ENCODE peak calls at places on chromosome 6, in five cellular contexts. One of them, this sample, is unnamed.

GRCh38 chr6:136533487-136533886 is 16.7 kb downstream of the MAP7 start:
- DNase-seq in left lobe of liver: no peak
- DNase-seq in HEK293T: no peak
- DNase-seq in stimulated activated CD4-positive, alpha-beta T cell treated with anti-CD3 and anti-CD28 coated beads, TNF-alpha, amount 100 ng/mL, for 4 hours: no peak
- DNase-seq in BE2C: no peak
- DNase-seq in this sample: no peak

GRCh38 chr6:169420912-169421543 is 167.4 kb upstream of the THBS2 start:
- DNase-seq in left lobe of liver: no peak
- DNase-seq in HEK293T: peak; percentile 72
- DNase-seq in stimulated activated CD4-positive, alpha-beta T cell treated with anti-CD3 and anti-CD28 coated beads, TNF-alpha, amount 100 ng/mL, for 4 hours: no peak
- DNase-seq in BE2C: peak; percentile 40
- DNase-seq in this sample: no peak

GRCh38 chr6:11096109-11096508 is 2.5 kb downstream of the SMIM13 start:
- DNase-seq in left lobe of liver: no peak
- DNase-seq in HEK293T: peak; percentile 34
- DNase-seq in stimulated activated CD4-positive, alpha-beta T cell treated with anti-CD3 and anti-CD28 coated beads, TNF-alpha, amount 100 ng/mL, for 4 hours: no peak
- DNase-seq in BE2C: peak; percentile 21
- DNase-seq in this sample: no peak

GRCh38 chr6:44216677-44217331 is at the start of gene MYMX:
- DNase-seq in left lobe of liver: no peak
- DNase-seq in HEK293T: no peak
- DNase-seq in stimulated activated CD4-positive, alpha-beta T cell treated with anti-CD3 and anti-CD28 coated beads, TNF-alpha, amount 100 ng/mL, for 4 hours: no peak
- DNase-seq in BE2C: no peak
- DNase-seq in this sample: no peak

GRCh38 chr6:117906905-117907599 is at the start of gene SLC35F1:
- DNase-seq in left lobe of liver: no peak
- DNase-seq in HEK293T: peak; percentile 83
- DNase-seq in stimulated activated CD4-positive, alpha-beta T cell treated with anti-CD3 and anti-CD28 coated beads, TNF-alpha, amount 100 ng/mL, for 4 hours: no peak
- DNase-seq in BE2C: peak; percentile 77
- DNase-seq in this sample: peak; percentile 1

GRCh38 chr6:107599043-107599442 is 109.1 kb downstream of the SOBP start:
- DNase-seq in left lobe of liver: no peak
- DNase-seq in HEK293T: no peak
- DNase-seq in stimulated activated CD4-positive, alpha-beta T cell treated with anti-CD3 and anti-CD28 coated beads, TNF-alpha, amount 100 ng/mL, for 4 hours: no peak
- DNase-seq in BE2C: no peak
- DNase-seq in this sample: no peak

GRCh38 chr6:88983532-88983931 is 20.1 kb upstream of the RNGTT start:
- DNase-seq in left lobe of liver: no peak
- DNase-seq in HEK293T: peak; percentile 54
- DNase-seq in stimulated activated CD4-positive, alpha-beta T cell treated with anti-CD3 and anti-CD28 coated beads, TNF-alpha, amount 100 ng/mL, for 4 hours: no peak
- DNase-seq in BE2C: peak; percentile 49
- DNase-seq in this sample: no peak

GRCh38 chr6:30130887-30131862 is 4.8 kb upstream of the TRIM40 start:
- DNase-seq in left lobe of liver: peak; percentile 65
- DNase-seq in HEK293T: peak; percentile 85
- DNase-seq in stimulated activated CD4-positive, alpha-beta T cell treated with anti-CD3 and anti-CD28 coated beads, TNF-alpha, amount 100 ng/mL, for 4 hours: peak; percentile 51
- DNase-seq in BE2C: peak; percentile 61
- DNase-seq in this sample: peak; percentile 54

GRCh38 chr6:15658345-15658744 is 4.5 kb downstream of the DTNBP1 start:
- DNase-seq in left lobe of liver: no peak
- DNase-seq in HEK293T: no peak
- DNase-seq in stimulated activated CD4-positive, alpha-beta T cell treated with anti-CD3 and anti-CD28 coated beads, TNF-alpha, amount 100 ng/mL, for 4 hours: no peak
- DNase-seq in BE2C: no peak
- DNase-seq in this sample: no peak